ENCODE peak calls at places on chromosomes 12 and 14, in nine cellular contexts. One of them, this sample, is unnamed.
A peak's percentile ranks its signal among the peaks of the same experiment; 100 is the strongest.

GRCh38 chr12:132364348-132364902 is 35.0 kb upstream of the GALNT9 start:
- DNase-seq in lung: no peak
- DNase-seq in CD4-positive, CD25-positive, alpha-beta regulatory T cell: no peak
- DNase-seq in choroid plexus epithelial cell: no peak
- DNase-seq in right cardiac atrium: no peak
- DNase-seq in ovary: no peak
- DNase-seq in ACHN: no peak
- DNase-seq in Peyer's patch: no peak
- DNase-seq in fibroblast of mammary gland: no peak
- DNase-seq in this sample: no peak

GRCh38 chr12:126708492-126708896 is 1558.5 kb upstream of the TMEM132C start:
- DNase-seq in CD4-positive, CD25-positive, alpha-beta regulatory T cell: no peak
- DNase-seq in right cardiac atrium: no peak
- DNase-seq in choroid plexus epithelial cell: peak; percentile 1
- DNase-seq in fibroblast of mammary gland: peak; percentile 73
- DNase-seq in Peyer's patch: no peak
- DNase-seq in ovary: no peak
- DNase-seq in lung: no peak
- DNase-seq in ACHN: no peak
- DNase-seq in this sample: peak; percentile 2

GRCh38 chr12:46217686-46218508 is 50.9 kb downstream of the SLC38A1 start:
- DNase-seq in choroid plexus epithelial cell: no peak
- DNase-seq in ACHN: no peak
- DNase-seq in CD4-positive, CD25-positive, alpha-beta regulatory T cell: peak; percentile 82
- DNase-seq in Peyer's patch: peak; percentile 90
- DNase-seq in lung: no peak
- DNase-seq in ovary: no peak
- DNase-seq in right cardiac atrium: no peak
- DNase-seq in fibroblast of mammary gland: no peak
- DNase-seq in this sample: no peak

GRCh38 chr14:22886500-22887259 is 3.7 kb downstream of the REM2 start:
- DNase-seq in ACHN: peak; percentile 71
- DNase-seq in choroid plexus epithelial cell: peak; percentile 54
- DNase-seq in right cardiac atrium: peak; percentile 84
- DNase-seq in fibroblast of mammary gland: peak; percentile 47
- DNase-seq in lung: peak; percentile 84
- DNase-seq in CD4-positive, CD25-positive, alpha-beta regulatory T cell: peak; percentile 75
- DNase-seq in ovary: peak; percentile 77
- DNase-seq in Peyer's patch: peak; percentile 86
- DNase-seq in this sample: no peak

GRCh38 chr14:80988742-80989429 is 33.5 kb downstream of the TSHR start:
- DNase-seq in fibroblast of mammary gland: peak; percentile 42
- DNase-seq in choroid plexus epithelial cell: peak; percentile 12
- DNase-seq in Peyer's patch: no peak
- DNase-seq in right cardiac atrium: no peak
- DNase-seq in ACHN: no peak
- DNase-seq in lung: no peak
- DNase-seq in CD4-positive, CD25-positive, alpha-beta regulatory T cell: no peak
- DNase-seq in ovary: no peak
- DNase-seq in this sample: no peak

GRCh38 chr12:4280351-4281163 is 7.0 kb downstream of the CCND2 start:
- DNase-seq in ACHN: no peak
- DNase-seq in fibroblast of mammary gland: peak; percentile 43
- DNase-seq in right cardiac atrium: peak; percentile 89
- DNase-seq in CD4-positive, CD25-positive, alpha-beta regulatory T cell: no peak
- DNase-seq in Peyer's patch: no peak
- DNase-seq in lung: no peak
- DNase-seq in choroid plexus epithelial cell: no peak
- DNase-seq in ovary: peak; percentile 57
- DNase-seq in this sample: no peak

GRCh38 chr12:6426882-6427671 is 17.7 kb upstream of the CD27 start:
- DNase-seq in fibroblast of mammary gland: no peak
- DNase-seq in CD4-positive, CD25-positive, alpha-beta regulatory T cell: peak; percentile 80
- DNase-seq in Peyer's patch: peak; percentile 86
- DNase-seq in lung: no peak
- DNase-seq in choroid plexus epithelial cell: no peak
- DNase-seq in ovary: no peak
- DNase-seq in right cardiac atrium: no peak
- DNase-seq in ACHN: no peak
- DNase-seq in this sample: no peak

GRCh38 chr12:6960291-6961277 is 9.4 kb downstream of the PTPN6 start:
- DNase-seq in fibroblast of mammary gland: peak; percentile 44
- DNase-seq in lung: no peak
- DNase-seq in ovary: peak; percentile 28
- DNase-seq in right cardiac atrium: peak; percentile 57
- DNase-seq in CD4-positive, CD25-positive, alpha-beta regulatory T cell: peak; percentile 47
- DNase-seq in choroid plexus epithelial cell: peak; percentile 79
- DNase-seq in ACHN: no peak
- DNase-seq in Peyer's patch: no peak
- DNase-seq in this sample: no peak

GRCh38 chr12:3315201-3315661 is 175.8 kb upstream of the PRMT8 start:
- DNase-seq in Peyer's patch: peak; percentile 19
- DNase-seq in right cardiac atrium: peak; percentile 89
- DNase-seq in choroid plexus epithelial cell: peak; percentile 69
- DNase-seq in fibroblast of mammary gland: peak; percentile 72
- DNase-seq in ovary: peak; percentile 82
- DNase-seq in CD4-positive, CD25-positive, alpha-beta regulatory T cell: no peak
- DNase-seq in lung: peak; percentile 45
- DNase-seq in ACHN: no peak
- DNase-seq in this sample: no peak

GRCh38 chr14:31886161-31886835 is 190.8 kb upstream of the ARHGAP5 start:
- DNase-seq in lung: no peak
- DNase-seq in ACHN: no peak
- DNase-seq in Peyer's patch: no peak
- DNase-seq in right cardiac atrium: no peak
- DNase-seq in ovary: no peak
- DNase-seq in fibroblast of mammary gland: no peak
- DNase-seq in choroid plexus epithelial cell: peak; percentile 37
- DNase-seq in CD4-positive, CD25-positive, alpha-beta regulatory T cell: no peak
- DNase-seq in this sample: no peak

GRCh38 chr14:51792819-51793218 is 67.6 kb upstream of the GNG2 start:
- DNase-seq in ACHN: no peak
- DNase-seq in right cardiac atrium: no peak
- DNase-seq in lung: no peak
- DNase-seq in Peyer's patch: no peak
- DNase-seq in choroid plexus epithelial cell: no peak
- DNase-seq in CD4-positive, CD25-positive, alpha-beta regulatory T cell: no peak
- DNase-seq in ovary: no peak
- DNase-seq in fibroblast of mammary gland: no peak
- DNase-seq in this sample: no peak

GRCh38 chr14:90604356-90604755 is 207.5 kb downstream of the CALM1 start:
- DNase-seq in Peyer's patch: no peak
- DNase-seq in right cardiac atrium: no peak
- DNase-seq in ovary: no peak
- DNase-seq in ACHN: no peak
- DNase-seq in fibroblast of mammary gland: no peak
- DNase-seq in CD4-positive, CD25-positive, alpha-beta regulatory T cell: no peak
- DNase-seq in choroid plexus epithelial cell: no peak
- DNase-seq in lung: no peak
- DNase-seq in this sample: no peak

GRCh38 chr14:44108601-44109000 is 398.5 kb downstream of the FSCB start:
- DNase-seq in right cardiac atrium: no peak
- DNase-seq in CD4-positive, CD25-positive, alpha-beta regulatory T cell: no peak
- DNase-seq in ovary: no peak
- DNase-seq in fibroblast of mammary gland: no peak
- DNase-seq in ACHN: no peak
- DNase-seq in lung: no peak
- DNase-seq in Peyer's patch: no peak
- DNase-seq in choroid plexus epithelial cell: no peak
- DNase-seq in this sample: no peak

GRCh38 chr12:88753074-88753473 is 172.8 kb upstream of the KITLG start:
- DNase-seq in choroid plexus epithelial cell: peak; percentile 50
- DNase-seq in lung: no peak
- DNase-seq in fibroblast of mammary gland: peak; percentile 52
- DNase-seq in ovary: no peak
- DNase-seq in ACHN: peak; percentile 83
- DNase-seq in Peyer's patch: no peak
- DNase-seq in right cardiac atrium: no peak
- DNase-seq in CD4-positive, CD25-positive, alpha-beta regulatory T cell: no peak
- DNase-seq in this sample: peak; percentile 23

GRCh38 chr12:111035578-111036301 is 115.4 kb upstream of the MYL2 start:
- DNase-seq in ACHN: no peak
- DNase-seq in lung: no peak
- DNase-seq in fibroblast of mammary gland: no peak
- DNase-seq in ovary: no peak
- DNase-seq in choroid plexus epithelial cell: no peak
- DNase-seq in CD4-positive, CD25-positive, alpha-beta regulatory T cell: no peak
- DNase-seq in right cardiac atrium: no peak
- DNase-seq in Peyer's patch: no peak
- DNase-seq in this sample: no peak

GRCh38 chr12:16946691-16947090 is 340.7 kb upstream of the LMO3 start:
- DNase-seq in CD4-positive, CD25-positive, alpha-beta regulatory T cell: no peak
- DNase-seq in ovary: no peak
- DNase-seq in fibroblast of mammary gland: no peak
- DNase-seq in choroid plexus epithelial cell: no peak
- DNase-seq in ACHN: no peak
- DNase-seq in right cardiac atrium: no peak
- DNase-seq in Peyer's patch: no peak
- DNase-seq in lung: no peak
- DNase-seq in this sample: no peak

GRCh38 chr12:87157791-87158190 is 871.4 kb downstream of the C12orf50 start:
- DNase-seq in right cardiac atrium: no peak
- DNase-seq in ACHN: peak; percentile 74
- DNase-seq in choroid plexus epithelial cell: peak; percentile 98
- DNase-seq in Peyer's patch: no peak
- DNase-seq in CD4-positive, CD25-positive, alpha-beta regulatory T cell: no peak
- DNase-seq in fibroblast of mammary gland: peak; percentile 96
- DNase-seq in ovary: no peak
- DNase-seq in lung: no peak
- DNase-seq in this sample: peak; percentile 94

GRCh38 chr12:48954781-48955501 is 2.3 kb downstream of the ARF3 start:
- DNase-seq in ovary: no peak
- DNase-seq in right cardiac atrium: peak; percentile 68
- DNase-seq in choroid plexus epithelial cell: no peak
- DNase-seq in Peyer's patch: no peak
- DNase-seq in ACHN: no peak
- DNase-seq in CD4-positive, CD25-positive, alpha-beta regulatory T cell: no peak
- DNase-seq in fibroblast of mammary gland: no peak
- DNase-seq in lung: no peak
- DNase-seq in this sample: no peak

GRCh38 chr12:99137124-99137845 is 492.2 kb downstream of the APAF1 start:
- DNase-seq in lung: no peak
- DNase-seq in CD4-positive, CD25-positive, alpha-beta regulatory T cell: no peak
- DNase-seq in ACHN: no peak
- DNase-seq in Peyer's patch: no peak
- DNase-seq in ovary: no peak
- DNase-seq in choroid plexus epithelial cell: no peak
- DNase-seq in fibroblast of mammary gland: no peak
- DNase-seq in right cardiac atrium: no peak
- DNase-seq in this sample: no peak

GRCh38 chr12:93812616-93813015 is 135.4 kb downstream of the CRADD start:
- DNase-seq in Peyer's patch: no peak
- DNase-seq in ovary: no peak
- DNase-seq in right cardiac atrium: no peak
- DNase-seq in ACHN: no peak
- DNase-seq in choroid plexus epithelial cell: no peak
- DNase-seq in fibroblast of mammary gland: peak; percentile 95
- DNase-seq in CD4-positive, CD25-positive, alpha-beta regulatory T cell: no peak
- DNase-seq in lung: no peak
- DNase-seq in this sample: no peak

This sample was measured in non-pigmented ciliary epithelial cell.